ENCODE peak calls at places on chromosome 21, in four cellular contexts. C is astrocyte, O is NCI-H1105, N is EH. R is an unnamed sample.

GRCh38 chr21:31873696-31874599 is 1.1 kb downstream of the HUNK start:
- DNase-seq in C (peak), O (peak), N (peak), R (no peak)

GRCh38 chr21:34889287-34889536 is 159.9 kb downstream of the RUNX1 start:
- DNase-seq in C (peak), O (peak), N (peak), R (peak)

GRCh38 chr21:16402752-16403151 is 673.0 kb downstream of the USP25 start:
- DNase-seq in C (no peak), O (no peak), N (no peak), R (no peak)

GRCh38 chr21:16280731-16281130 is 550.9 kb downstream of the USP25 start:
- DNase-seq in C (peak), O (no peak), N (no peak), R (no peak)

GRCh38 chr21:33657124-33657842 is 15.0 kb downstream of the ITSN1 start:
- DNase-seq in C (no peak), O (no peak), N (peak), R (no peak)

GRCh38 chr21:42336065-42336464 is 14.7 kb downstream of the TFF2 start:
- DNase-seq in C (no peak), O (no peak), N (peak), R (no peak)

GRCh38 chr21:34933609-34934345 is 115.3 kb downstream of the RUNX1 start:
- DNase-seq in C (no peak), O (no peak), N (no peak), R (no peak)

GRCh38 chr21:45698493-45698947 is 55.0 kb downstream of the PCBP3 start:
- DNase-seq in C (peak), O (peak), N (peak), R (peak)

GRCh38 chr21:34227386-34227852 is 136.4 kb upstream of the KCNE2 start:
- DNase-seq in C (peak), O (no peak), N (peak), R (peak)

GRCh38 chr21:18985584-18985983 is 582.0 kb upstream of the TMPRSS15 start:
- DNase-seq in C (no peak), O (no peak), N (no peak), R (no peak)

GRCh38 chr21:22993822-22994574 is 1995.8 kb downstream of the NCAM2 start:
- DNase-seq in C (no peak), O (no peak), N (no peak), R (no peak)

GRCh38 chr21:26659181-26659580 is 86.1 kb upstream of the CYYR1 start:
- DNase-seq in C (no peak), O (no peak), N (no peak), R (no peak)

GRCh38 chr21:38752051-38752505 is 53.7 kb upstream of the ETS2 start:
- DNase-seq in C (no peak), O (no peak), N (no peak), R (no peak)

GRCh38 chr21:41168391-41169257 is 664 bp downstream of the BACE2 start:
- DNase-seq in C (peak), O (peak), N (peak), R (peak)

GRCh38 chr21:46099476-46099875 is 1.6 kb downstream of the COL6A2 start:
- DNase-seq in C (no peak), O (no peak), N (peak), R (no peak)

GRCh38 chr21:26332873-26333272 is 162.3 kb upstream of the APP start:
- DNase-seq in C (no peak), O (no peak), N (no peak), R (no peak)

GRCh38 chr21:17688912-17689874 is 76.5 kb upstream of the BTG3 start:
- DNase-seq in C (peak), O (peak), N (peak), R (peak)

GRCh38 chr21:45430521-45431501 is 25.8 kb downstream of the COL18A1 start:
- DNase-seq in C (peak), O (no peak), N (peak), R (peak)

GRCh38 chr21:43611598-43612369 is 47.5 kb downstream of the HSF2BP start:
- DNase-seq in C (peak), O (no peak), N (peak), R (no peak)

GRCh38 chr21:31117046-31117916 is 79.0 kb upstream of the KRTAP19-8 start:
- DNase-seq in C (peak), O (no peak), N (peak), R (peak)

GRCh38 chr21:36589352-36589971 is 109.5 kb upstream of the SIM2 start:
- DNase-seq in C (no peak), O (no peak), N (peak), R (no peak)

GRCh38 chr21:18529253-18529652 is 125.7 kb upstream of the TMPRSS15 start:
- DNase-seq in C (peak), O (peak), N (no peak), R (peak)

GRCh38 chr21:34701726-34702125 is 32.9 kb downstream of the CLIC6 start:
- DNase-seq in C (no peak), O (no peak), N (peak), R (no peak)

GRCh38 chr21:33993286-33994231 is 78.0 kb upstream of the ATP5PO start:
- DNase-seq in C (no peak), O (no peak), N (no peak), R (no peak)

R was measured in NCI-H226.